ENCODE peak calls at places on chromosome 4, in five cellular contexts. N is gastrocnemius medialis, M is mucosa of descending colon, A is breast epithelium, P is small intestine. F is an unnamed sample. For H3K9me3, the result is how much of the 10 kb centered on the place peaks cover.

GRCh38 chr4:140176735-140177134 is 22.8 kb upstream of the MAML3 start:
- DNase-seq in N (no peak), M (no peak), A (no peak), P (no peak), F (no peak)

GRCh38 chr4:90958256-90958895 is 831.2 kb downstream of the CCSER1 start:
- DNase-seq in N (no peak), M (no peak), A (no peak), P (no peak), F (no peak)

GRCh38 chr4:73822812-73823480 is 13.5 kb upstream of the CXCL6 start:
- DNase-seq in N (no peak), M (no peak), A (no peak), P (no peak), F (no peak)

GRCh38 chr4:153154010-153154975 is 50.0 kb upstream of the TRIM2 start:
- DNase-seq in N (no peak), M (peak), A (no peak), P (peak), F (no peak)

GRCh38 chr4:119204898-119205297 is 7.6 kb upstream of the USP53 start:
- DNase-seq in N (no peak), M (no peak), A (no peak), P (no peak), F (no peak)

GRCh38 chr4:113077611-113078010 is 28.2 kb downstream of the ANK2 start:
- DNase-seq in N (no peak), M (no peak), A (no peak), P (no peak), F (no peak)

GRCh38 chr4:3314706-3315260 is 22.0 kb downstream of the RGS12 start:
- DNase-seq in N (no peak), M (no peak), A (no peak), P (no peak), F (no peak)

GRCh38 chr4:10734697-10735096 is 50.1 kb upstream of the CLNK start:
- DNase-seq in N (no peak), M (no peak), A (no peak), P (no peak), F (no peak)

GRCh38 chr4:69828828-69829227 is 31.1 kb downstream of the SULT1E1 start:
- DNase-seq in N (no peak), M (no peak), A (no peak), P (no peak), F (no peak)

GRCh38 chr4:73922766-73923630 is 53.8 kb downstream of the CXCL1 start:
- DNase-seq in N (no peak), M (no peak), A (no peak), P (peak), F (no peak)

GRCh38 chr4:85784348-85784747 is 309.4 kb downstream of the ARHGAP24 start:
- DNase-seq in N (no peak), M (no peak), A (no peak), P (no peak), F (no peak)

GRCh38 chr4:2745981-2746806 is 9.9 kb downstream of the TNIP2 start:
- DNase-seq in N (no peak), M (no peak), A (no peak), P (no peak), F (peak)

GRCh38 chr4:76341063-76341462 is 34.5 kb downstream of the STBD1 start:
- DNase-seq in N (no peak), M (no peak), A (no peak), P (peak), F (no peak)

GRCh38 chr4:113446019-113446418 is 315.5 kb downstream of the CAMK2D start:
- DNase-seq in N (no peak), M (no peak), A (no peak), P (no peak), F (no peak)

GRCh38 chr4:2672700-2673099 is 83.4 kb downstream of the TNIP2 start:
- DNase-seq in N (no peak), M (no peak), A (no peak), P (no peak), F (no peak)

GRCh38 chr4:32986236-32986635 is 2266.1 kb downstream of the PCDH7 start:
- DNase-seq in N (no peak), M (no peak), A (no peak), P (no peak), F (no peak)

GRCh38 chr4:1598206-1598605 is 85.9 kb downstream of the FAM53A start:
- DNase-seq in N (no peak), M (peak), A (no peak), P (no peak), F (no peak)

GRCh38 chr4:113447695-113448265 is 313.8 kb downstream of the CAMK2D start:
- DNase-seq in N (no peak), M (no peak), A (no peak), P (peak), F (no peak)

GRCh38 chr4:26122690-26123089 is 198.1 kb upstream of the RBPJ start:
- DNase-seq in N (no peak), M (no peak), A (no peak), P (no peak), F (no peak)

GRCh38 chr4:90318208-90318607 is 191.0 kb downstream of the CCSER1 start:
- DNase-seq in N (no peak), M (no peak), A (no peak), P (no peak), F (no peak)

GRCh38 chr4:8198906-8199593 is at the start of gene SH3TC1:
- DNase-seq in N (peak), M (peak), A (peak), P (peak), F (peak)

GRCh38 chr4:55068522-55068921 is 56.9 kb downstream of the KDR start:
- DNase-seq in N (no peak), M (no peak), A (no peak), P (no peak), F (no peak)

GRCh38 chr4:25128671-25129070 is 31.6 kb downstream of the SEPSECS start:
- DNase-seq in N (no peak), M (no peak), A (no peak), P (no peak), F (no peak)

GRCh38 chr4:183396187-183396738 is 48.2 kb upstream of the CDKN2AIP start:
- DNase-seq in N (no peak), M (no peak), A (no peak), P (no peak), F (no peak)

GRCh38 chr4:26113339-26113940 is 199.4 kb downstream of the SMIM20 start:
- DNase-seq in N (no peak), M (no peak), A (no peak), P (no peak), F (no peak)

GRCh38 chr4:93759506-93759905 is 69.0 kb upstream of the ATOH1 start:
- DNase-seq in N (no peak), M (no peak), A (no peak), P (peak), F (no peak)

GRCh38 chr4:159206427-159206871 is 103.6 kb downstream of the RAPGEF2 start:
- DNase-seq in N (no peak), M (no peak), A (no peak), P (no peak), F (no peak)

GRCh38 chr4:165921546-165921945 is 48.5 kb downstream of the TLL1 start:
- DNase-seq in N (no peak), M (no peak), A (no peak), P (no peak), F (no peak)

GRCh38 chr4:178784491-178784890 is 1342.3 kb upstream of the AGA start:
- DNase-seq in N (no peak), M (no peak), A (no peak), P (no peak), F (no peak)

GRCh38 chr4:20030108-20030507 is 221.6 kb upstream of the SLIT2 start:
- DNase-seq in N (no peak), M (no peak), A (no peak), P (peak), F (no peak)

GRCh38 chr4:100936676-100937390 is 410.5 kb downstream of the PPP3CA start:
- DNase-seq in N (no peak), M (no peak), A (no peak), P (no peak), F (no peak)

GRCh38 chr4:80448056-80448455 is 112.5 kb downstream of the CFAP299 start:
- DNase-seq in N (no peak), M (no peak), A (no peak), P (no peak), F (no peak)

GRCh38 chr4:55947254-55947882 is 1.4 kb upstream of the CEP135 start:
- DNase-seq in N (no peak), M (no peak), A (no peak), P (no peak), F (no peak)

GRCh38 chr4:113106076-113106475 is 56.6 kb downstream of the ANK2 start:
- DNase-seq in N (no peak), M (no peak), A (no peak), P (peak), F (no peak)

GRCh38 chr4:89939994-89940393 is 45.3 kb downstream of the MMRN1 start:
- DNase-seq in N (no peak), M (no peak), A (no peak), P (no peak), F (no peak)

GRCh38 chr4:7041851-7042696 is 1.1 kb upstream of the TADA2B start:
- DNase-seq in N (peak), M (peak), A (no peak), P (peak), F (peak)

GRCh38 chr4:1726146-1726934 is 5.0 kb downstream of the TACC3 start:
- DNase-seq in N (peak), M (peak), A (peak), P (peak), F (peak)

GRCh38 chr4:9602389-9602914 is 158.2 kb downstream of the DEFB131A start:
- DNase-seq in N (no peak), M (no peak), A (no peak), P (peak), F (no peak)

GRCh38 chr4:14864365-14864762 is 137.9 kb upstream of the CPEB2 start:
- DNase-seq in N (no peak), M (no peak), A (no peak), P (no peak), F (no peak)
- H3K9me3 ChIP-seq in N (under half), M (under half), A (under half), P (under half), F (under half)

DNA sequence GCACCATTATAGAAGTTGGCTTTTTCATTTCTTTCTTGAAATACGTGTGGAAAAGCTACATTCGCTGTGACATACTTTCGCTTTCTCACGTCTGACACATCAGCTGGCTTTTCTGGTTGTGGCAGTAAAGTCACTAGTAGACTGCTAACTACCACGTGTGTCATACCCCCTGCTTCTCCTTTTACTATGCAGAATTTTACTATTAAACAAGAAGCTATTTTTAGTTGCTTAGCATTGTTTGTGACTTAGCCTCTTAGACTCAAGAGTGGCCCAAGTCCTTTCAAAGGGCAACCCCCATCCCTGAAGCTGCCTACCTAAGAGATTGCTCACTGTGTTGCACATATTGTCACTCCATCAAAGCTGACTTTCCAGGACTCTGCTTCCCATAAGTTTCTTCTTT is 2.1 kb upstream of the IL2 start:
- DNase-seq in N (no peak), M (no peak), A (no peak), P (peak), F (no peak)
- H3K4me3 ChIP-seq in N (peak), M (no peak), A (no peak), P (no peak), F (no peak)

DNA sequence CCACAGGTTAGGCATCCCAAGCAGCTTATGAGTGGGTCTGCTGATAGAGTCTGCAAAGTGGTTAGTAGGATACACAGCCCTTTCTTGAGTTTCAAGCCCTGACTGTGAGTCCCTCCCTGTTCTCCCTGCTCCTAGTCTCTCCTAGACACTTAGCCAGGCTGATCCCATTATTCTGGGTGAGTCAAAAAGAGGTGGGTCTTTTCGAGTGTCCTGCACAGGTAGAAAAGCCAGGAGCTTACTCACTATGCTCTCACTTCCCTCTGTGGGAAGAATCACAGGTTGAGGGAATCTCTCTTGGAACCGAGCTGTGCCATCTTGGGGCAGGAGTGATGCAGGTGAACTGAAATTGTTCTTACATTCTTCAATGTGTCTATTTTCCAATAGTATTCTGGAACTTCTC is 29.7 kb downstream of the SCLT1 start:
- DNase-seq in N (no peak), M (no peak), A (no peak), P (no peak), F (no peak)
- H3K9me3 ChIP-seq in N (under half), M (half or more), A (half or more), P (under half), F (under half)

GRCh38 chr4:163164110-163164509 is 2.6 kb downstream of the NAF1 start:
- DNase-seq in N (no peak), M (no peak), A (no peak), P (no peak), F (no peak)

GRCh38 chr4:163167333-163167626 is 590 bp upstream of the NAF1 start:
- DNase-seq in N (no peak), M (no peak), A (no peak), P (peak), F (no peak)

GRCh38 chr4:163165217-163166017 is 1.3 kb downstream of the NAF1 start:
- DNase-seq in N (no peak), M (no peak), A (no peak), P (peak), F (no peak)

GRCh38 chr4:163166041-163166579 is 580 bp downstream of the NAF1 start:
- DNase-seq in N (peak), M (peak), A (peak), P (peak), F (peak)

GRCh38 chr4:163164591-163164990 is 2.1 kb downstream of the NAF1 start:
- DNase-seq in N (no peak), M (no peak), A (no peak), P (peak), F (no peak)
- H3K4me3 ChIP-seq in N (peak), M (no peak), A (no peak), P (no peak), F (peak)